ENCODE peak calls at places on chromosome 10, in six cellular contexts. E is fibroblast of lung, I is fibroblast of mammary gland, W is body of pancreas, O is heart left ventricle, R is AG10803. D is an unnamed sample.

GRCh38 chr10:24453404-24453830 is 244.5 kb downstream of the KIAA1217 start:
- DNase-seq in E (peak), I (peak), W (no peak), O (no peak), R (peak), D (no peak)

GRCh38 chr10:88131561-88132139 is 268.2 kb downstream of the PTEN start:
- DNase-seq in E (peak), I (peak), W (peak), O (no peak), R (peak), D (no peak)

GRCh38 chr10:53403688-53404087 is 631.1 kb upstream of the MBL2 start:
- DNase-seq in E (peak), I (no peak), W (peak), O (peak), R (no peak), D (no peak)

GRCh38 chr10:15842493-15843169 is 17.7 kb downstream of the MINDY3 start:
- DNase-seq in E (no peak), I (peak), W (no peak), O (no peak), R (peak), D (no peak)

GRCh38 chr10:54063514-54063913 is 737.5 kb downstream of the PCDH15 start:
- DNase-seq in E (no peak), I (no peak), W (no peak), O (no peak), R (no peak), D (no peak)

GRCh38 chr10:100816671-100817070 is 71.3 kb downstream of the PAX2 start:
- DNase-seq in E (no peak), I (no peak), W (no peak), O (no peak), R (no peak), D (no peak)

GRCh38 chr10:93219347-93219746 is 145.7 kb downstream of the CYP26A1 start:
- DNase-seq in E (peak), I (no peak), W (no peak), O (no peak), R (peak), D (no peak)

GRCh38 chr10:22158426-22158825 is 59.4 kb downstream of the EBLN1 start:
- DNase-seq in E (no peak), I (no peak), W (no peak), O (no peak), R (no peak), D (no peak)

GRCh38 chr10:29512460-29512974 is 122.3 kb downstream of the SVIL start:
- DNase-seq in E (no peak), I (no peak), W (no peak), O (no peak), R (no peak), D (no peak)

GRCh38 chr10:53702489-53702888 is 929.9 kb upstream of the MBL2 start:
- DNase-seq in E (no peak), I (no peak), W (no peak), O (peak), R (no peak), D (no peak)

GRCh38 chr10:73625004-73625883 is 16.0 kb downstream of the MYOZ1 start:
- DNase-seq in E (peak), I (peak), W (peak), O (no peak), R (peak), D (no peak)

GRCh38 chr10:17808971-17809841 is at the start of gene MRC1:
- DNase-seq in E (no peak), I (no peak), W (no peak), O (peak), R (no peak), D (no peak)

GRCh38 chr10:100894589-100895294 is 18.0 kb upstream of the SLF2 start:
- DNase-seq in E (no peak), I (no peak), W (no peak), O (no peak), R (no peak), D (no peak)

GRCh38 chr10:74928742-74929191 is 102.4 kb downstream of the KAT6B start:
- DNase-seq in E (peak), I (peak), W (no peak), O (no peak), R (peak), D (peak)
- H3K4me3 ChIP-seq in E (peak), I (no peak), W (no peak), O (no peak), R (no peak), D (no peak)

DNA sequence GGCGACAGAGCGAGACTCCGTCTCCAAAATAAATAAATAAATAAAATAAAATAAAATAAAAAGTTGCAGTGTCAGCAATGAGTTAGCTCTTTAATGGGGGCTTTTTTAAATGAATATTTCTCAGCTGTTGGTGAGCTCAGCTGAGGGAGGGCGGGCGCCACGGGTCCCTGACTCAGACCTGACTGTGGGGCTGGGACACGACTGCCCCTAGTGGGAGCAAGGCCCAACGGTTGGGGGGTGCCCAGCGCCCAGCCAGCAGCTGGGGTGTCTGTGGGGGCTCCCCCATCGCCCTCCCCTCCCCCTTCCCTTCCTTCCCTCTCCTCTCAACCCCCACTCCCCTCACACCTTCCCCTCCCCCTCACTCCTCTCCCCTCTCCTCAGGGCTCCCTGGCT is 46.6 kb downstream of the PWWP2B start:
- DNase-seq in E (peak), I (peak), W (no peak), O (no peak), R (peak), D (no peak)
- TF ChIP-seq CTCF in E (peak), I (peak), W (peak), O (peak), R (peak), D (peak)

DNA sequence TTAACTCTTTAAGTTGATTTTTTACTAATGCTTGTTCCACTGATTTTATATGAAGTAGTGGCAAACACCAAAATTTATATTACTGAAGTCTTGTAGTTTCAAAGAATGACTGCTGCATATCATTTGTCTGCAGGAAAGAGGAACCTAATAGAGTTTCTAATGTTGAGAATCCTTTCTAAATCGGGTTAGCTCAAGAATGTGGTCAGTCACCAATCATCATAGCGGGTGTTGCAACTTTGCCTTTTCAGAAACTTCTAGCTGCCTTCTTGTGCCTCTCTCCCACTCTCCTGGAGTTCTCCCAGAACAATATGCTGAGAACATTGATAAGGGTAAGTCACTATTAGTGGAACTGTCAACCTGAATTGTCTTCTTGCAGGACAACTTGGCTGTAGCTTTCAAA is 524.8 kb upstream of the SORCS1 start:
- DNase-seq in E (no peak), I (no peak), W (no peak), O (no peak), R (no peak), D (no peak)
- H3K4me3 ChIP-seq in E (no peak), I (no peak), W (no peak), O (no peak), R (no peak), D (no peak)

GRCh38 chr10:70458329-70459060 is 17.0 kb upstream of the NODAL start:
- DNase-seq in E (peak), I (peak), W (peak), O (peak), R (peak), D (peak)
- TF ChIP-seq CTCF in E (no peak), I (no peak), W (no peak), O (no peak), R (no peak), D (no peak)

GRCh38 chr10:71714055-71714454 is 5.5 kb downstream of the C10orf105 start:
- DNase-seq in E (no peak), I (no peak), W (no peak), O (no peak), R (no peak), D (no peak)

GRCh38 chr10:71712572-71713134 is 6.9 kb downstream of the C10orf105 start:
- DNase-seq in E (no peak), I (no peak), W (no peak), O (peak), R (no peak), D (no peak)

GRCh38 chr10:71714592-71714991 is 5.0 kb downstream of the C10orf105 start:
- DNase-seq in E (no peak), I (no peak), W (no peak), O (no peak), R (no peak), D (no peak)

GRCh38 chr10:71712170-71712569 is 7.4 kb downstream of the C10orf105 start:
- DNase-seq in E (no peak), I (no peak), W (no peak), O (no peak), R (no peak), D (no peak)

DNA sequence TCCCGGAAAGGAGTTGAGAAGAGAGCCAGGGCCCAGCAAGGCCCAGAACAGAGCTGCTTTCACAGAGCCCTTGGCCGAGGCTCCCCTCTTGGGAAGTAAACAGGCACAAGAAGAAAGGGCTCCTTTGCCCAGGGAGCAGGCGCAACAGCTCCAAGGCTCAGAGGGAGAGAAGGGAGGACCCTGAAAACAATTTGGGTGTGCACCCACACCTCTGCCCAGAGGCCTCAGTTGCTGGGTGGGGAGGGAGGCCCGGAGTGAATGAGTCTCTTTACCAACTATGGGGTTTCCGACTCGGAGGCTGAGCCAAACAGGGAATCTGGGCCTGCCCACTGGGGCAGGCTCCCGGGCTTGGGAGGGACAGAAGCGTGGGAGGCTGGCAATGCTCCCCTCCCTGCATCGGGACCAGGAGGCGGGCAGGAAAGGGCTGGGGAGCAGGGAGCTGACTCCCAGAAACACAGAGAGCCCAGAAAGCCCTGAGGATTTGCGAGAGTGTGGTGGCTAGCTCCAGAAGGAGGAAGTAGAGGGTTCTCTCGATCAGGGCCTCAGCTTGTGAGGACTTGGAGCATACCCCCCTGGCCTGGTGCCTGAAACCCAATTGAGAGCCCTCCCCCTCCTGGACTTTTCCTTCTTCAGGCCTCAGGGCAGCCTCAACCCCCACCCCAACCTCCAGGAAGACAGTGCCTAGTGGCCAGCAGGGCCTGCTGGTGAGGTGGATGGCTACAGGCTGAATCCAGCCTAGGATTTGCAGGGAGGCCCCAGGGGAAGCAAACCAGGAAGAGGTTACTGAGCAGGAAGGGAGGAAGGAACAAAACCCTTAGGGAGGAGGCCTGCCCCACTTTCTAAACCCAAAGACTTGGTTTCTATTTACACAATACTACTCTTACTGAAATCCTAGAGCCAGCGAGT is 6.2 kb downstream of the C10orf105 start:
- DNase-seq in E (peak), I (peak), W (peak), O (peak), R (peak), D (peak)
- H3K4me3 ChIP-seq in E (no peak), I (no peak), W (no peak), O (no peak), R (no peak), D (no peak)